ENCODE peak calls at places on chromosome 6, in four cellular contexts. One of them, this sample, is unnamed.
A peak's percentile ranks its signal among the peaks of the same experiment; 100 is the strongest.

GRCh38 chr6:79468116-79468515 is 69.1 kb downstream of the LCA5 start:
- DNase-seq in mesothelial cell of epicardium: no peak
- DNase-seq in omental fat pad: no peak
- DNase-seq in mucosa of descending colon: no peak
- DNase-seq in this sample: no peak

GRCh38 chr6:136149311-136149710 is 100.8 kb downstream of the MTFR2 start:
- DNase-seq in omental fat pad: no peak
- DNase-seq in mucosa of descending colon: no peak
- DNase-seq in mesothelial cell of epicardium: no peak
- DNase-seq in this sample: no peak

GRCh38 chr6:148747493-148748160 is 797 bp downstream of the UST start:
- DNase-seq in mucosa of descending colon: peak; percentile 58
- DNase-seq in mesothelial cell of epicardium: peak; percentile 36
- DNase-seq in omental fat pad: no peak
- DNase-seq in this sample: no peak

GRCh38 chr6:116514103-116514502 is 2.7 kb downstream of the CALHM5 start:
- DNase-seq in omental fat pad: no peak
- DNase-seq in mesothelial cell of epicardium: no peak
- DNase-seq in mucosa of descending colon: no peak
- DNase-seq in this sample: no peak

GRCh38 chr6:37283786-37284185 is 25.8 kb upstream of the TMEM217 start:
- DNase-seq in mesothelial cell of epicardium: no peak
- DNase-seq in mucosa of descending colon: peak; percentile 11
- DNase-seq in omental fat pad: no peak
- DNase-seq in this sample: no peak

GRCh38 chr6:81553246-81553645 is 199.2 kb downstream of the TENT5A start:
- DNase-seq in omental fat pad: no peak
- DNase-seq in mesothelial cell of epicardium: no peak
- DNase-seq in mucosa of descending colon: no peak
- DNase-seq in this sample: no peak

GRCh38 chr6:150625927-150626326 is 26.2 kb downstream of the PLEKHG1 start:
- DNase-seq in mesothelial cell of epicardium: no peak
- DNase-seq in mucosa of descending colon: no peak
- DNase-seq in omental fat pad: no peak
- DNase-seq in this sample: no peak

GRCh38 chr6:20575691-20576451 is 41.6 kb downstream of the CDKAL1 start:
- DNase-seq in mucosa of descending colon: no peak
- DNase-seq in mesothelial cell of epicardium: no peak
- DNase-seq in omental fat pad: no peak
- DNase-seq in this sample: no peak

GRCh38 chr6:26330835-26331808 is 33.9 kb upstream of the BTN3A2 start:
- DNase-seq in mucosa of descending colon: no peak
- DNase-seq in mesothelial cell of epicardium: no peak
- DNase-seq in omental fat pad: no peak
- DNase-seq in this sample: no peak

GRCh38 chr6:158057213-158057987 is 75.7 kb downstream of the SYNJ2 start:
- DNase-seq in omental fat pad: no peak
- DNase-seq in mesothelial cell of epicardium: no peak
- DNase-seq in mucosa of descending colon: no peak
- DNase-seq in this sample: no peak

GRCh38 chr6:170243791-170244291 is 47.0 kb downstream of the DLL1 start:
- DNase-seq in mesothelial cell of epicardium: no peak
- DNase-seq in omental fat pad: no peak
- DNase-seq in mucosa of descending colon: peak; percentile 21
- DNase-seq in this sample: peak; percentile 71

GRCh38 chr6:89679215-89680120 is 40.9 kb upstream of the LYRM2 start:
- DNase-seq in mesothelial cell of epicardium: no peak
- DNase-seq in mucosa of descending colon: no peak
- DNase-seq in omental fat pad: no peak
- DNase-seq in this sample: no peak

GRCh38 chr6:25889877-25890853 is 16.1 kb upstream of the SLC17A3 start:
- DNase-seq in omental fat pad: no peak
- DNase-seq in mesothelial cell of epicardium: no peak
- DNase-seq in mucosa of descending colon: peak; percentile 66
- DNase-seq in this sample: no peak

GRCh38 chr6:41732601-41733348 is 2.6 kb downstream of the TFEB start:
- DNase-seq in mucosa of descending colon: no peak
- DNase-seq in mesothelial cell of epicardium: no peak
- DNase-seq in omental fat pad: no peak
- DNase-seq in this sample: no peak

GRCh38 chr6:157021267-157022021 is 244.3 kb downstream of the ARID1B start:
- DNase-seq in mucosa of descending colon: peak; percentile 93
- DNase-seq in omental fat pad: peak; percentile 79
- DNase-seq in mesothelial cell of epicardium: peak; percentile 76
- DNase-seq in this sample: peak; percentile 38

GRCh38 chr6:88380083-88380482 is 213.9 kb upstream of the CNR1 start:
- DNase-seq in mucosa of descending colon: no peak
- DNase-seq in omental fat pad: peak; percentile 28
- DNase-seq in mesothelial cell of epicardium: no peak
- DNase-seq in this sample: no peak

GRCh38 chr6:109008537-109008950 is 86.1 kb downstream of the SESN1 start:
- DNase-seq in mesothelial cell of epicardium: no peak
- DNase-seq in omental fat pad: no peak
- DNase-seq in mucosa of descending colon: no peak
- DNase-seq in this sample: no peak

GRCh38 chr6:10237284-10238043 is 177.4 kb downstream of the TFAP2A start:
- DNase-seq in mesothelial cell of epicardium: no peak
- DNase-seq in mucosa of descending colon: peak; percentile 25
- DNase-seq in omental fat pad: no peak
- DNase-seq in this sample: no peak

GRCh38 chr6:80151641-80152040 is 45.2 kb downstream of the BCKDHB start:
- DNase-seq in mucosa of descending colon: no peak
- DNase-seq in omental fat pad: no peak
- DNase-seq in mesothelial cell of epicardium: no peak
- DNase-seq in this sample: no peak

GRCh38 chr6:135540207-135540877 is 42.8 kb upstream of the AHI1 start:
- DNase-seq in mesothelial cell of epicardium: no peak
- DNase-seq in omental fat pad: no peak
- DNase-seq in mucosa of descending colon: no peak
- DNase-seq in this sample: no peak

GRCh38 chr6:52562915-52563314 is 13.9 kb downstream of the TRAM2 start:
- DNase-seq in mucosa of descending colon: no peak
- DNase-seq in mesothelial cell of epicardium: no peak
- DNase-seq in omental fat pad: no peak
- DNase-seq in this sample: no peak
- TF ChIP-seq CTCF in mucosa of descending colon: no peak
- TF ChIP-seq CTCF in mesothelial cell of epicardium: no peak
- TF ChIP-seq CTCF in omental fat pad: no peak
- TF ChIP-seq CTCF in this sample: no peak

GRCh38 chr6:124677874-124678273 is 284.4 kb upstream of the RNF217 start:
- DNase-seq in mucosa of descending colon: no peak
- DNase-seq in mesothelial cell of epicardium: no peak
- DNase-seq in omental fat pad: no peak
- DNase-seq in this sample: no peak
- TF ChIP-seq CTCF in mucosa of descending colon: no peak
- TF ChIP-seq CTCF in mesothelial cell of epicardium: no peak
- TF ChIP-seq CTCF in omental fat pad: no peak
- TF ChIP-seq CTCF in this sample: no peak

DNA sequence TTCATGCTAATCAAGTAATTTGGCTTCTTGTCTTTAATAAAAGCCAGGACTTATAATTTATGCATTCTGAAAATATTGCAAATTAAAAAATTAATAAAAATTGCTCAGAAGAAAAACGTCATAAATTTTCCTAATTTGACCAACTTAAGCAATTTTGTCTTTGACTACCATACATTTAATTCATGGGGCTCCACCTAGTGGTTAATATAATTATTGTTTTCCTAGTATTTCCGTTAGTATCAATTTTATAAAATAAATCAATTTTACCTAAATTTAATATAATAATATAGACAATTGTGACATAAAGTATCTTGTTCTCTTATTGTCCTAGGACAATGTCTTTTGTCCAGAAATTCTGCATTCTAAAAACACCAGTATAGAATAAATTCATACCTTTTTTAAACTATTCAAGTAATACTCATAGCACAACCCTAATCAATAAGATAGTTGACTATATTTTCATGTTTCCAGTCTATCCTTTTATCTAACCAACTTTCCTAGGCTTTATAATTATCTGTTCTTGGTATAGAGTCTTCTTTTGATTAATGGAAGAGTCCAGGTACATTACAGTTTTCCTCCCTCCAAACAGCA is 319.9 kb downstream of the TRDN start:
- DNase-seq in mucosa of descending colon: no peak
- DNase-seq in mesothelial cell of epicardium: no peak
- DNase-seq in omental fat pad: no peak
- DNase-seq in this sample: no peak
- TF ChIP-seq CTCF in mucosa of descending colon: no peak
- TF ChIP-seq CTCF in mesothelial cell of epicardium: peak; percentile 97
- TF ChIP-seq CTCF in omental fat pad: no peak
- TF ChIP-seq CTCF in this sample: peak; percentile 54

GRCh38 chr6:161139304-161139765 is 134.5 kb downstream of the AGPAT4 start:
- DNase-seq in mesothelial cell of epicardium: no peak
- DNase-seq in omental fat pad: no peak
- DNase-seq in mucosa of descending colon: no peak
- DNase-seq in this sample: no peak

GRCh38 chr6:161137839-161138544 is 135.9 kb downstream of the AGPAT4 start:
- DNase-seq in omental fat pad: no peak
- DNase-seq in mesothelial cell of epicardium: no peak
- DNase-seq in mucosa of descending colon: no peak
- DNase-seq in this sample: no peak

GRCh38 chr6:161137320-161137719 is 136.5 kb downstream of the AGPAT4 start:
- DNase-seq in mucosa of descending colon: no peak
- DNase-seq in mesothelial cell of epicardium: no peak
- DNase-seq in omental fat pad: no peak
- DNase-seq in this sample: no peak

GRCh38 chr6:161139766-161140553 is 133.9 kb downstream of the AGPAT4 start:
- DNase-seq in mesothelial cell of epicardium: no peak
- DNase-seq in mucosa of descending colon: peak; percentile 34
- DNase-seq in omental fat pad: no peak
- DNase-seq in this sample: no peak

GRCh38 chr6:161138545-161139303 is 135.1 kb downstream of the AGPAT4 start:
- DNase-seq in mesothelial cell of epicardium: no peak
- DNase-seq in omental fat pad: no peak
- DNase-seq in mucosa of descending colon: no peak
- DNase-seq in this sample: no peak
- TF ChIP-seq CTCF in mesothelial cell of epicardium: no peak
- TF ChIP-seq CTCF in omental fat pad: no peak
- TF ChIP-seq CTCF in mucosa of descending colon: no peak
- TF ChIP-seq CTCF in this sample: no peak

GRCh38 chr6:128277379-128277778 is 243.0 kb downstream of the PTPRK start:
- DNase-seq in mucosa of descending colon: no peak
- DNase-seq in mesothelial cell of epicardium: no peak
- DNase-seq in omental fat pad: no peak
- DNase-seq in this sample: no peak

GRCh38 chr6:128278876-128279275 is 241.5 kb downstream of the PTPRK start:
- DNase-seq in omental fat pad: no peak
- DNase-seq in mesothelial cell of epicardium: no peak
- DNase-seq in mucosa of descending colon: no peak
- DNase-seq in this sample: no peak

GRCh38 chr6:128280960-128281359 is 239.4 kb downstream of the PTPRK start:
- DNase-seq in mucosa of descending colon: no peak
- DNase-seq in mesothelial cell of epicardium: no peak
- DNase-seq in omental fat pad: no peak
- DNase-seq in this sample: no peak

GRCh38 chr6:128282956-128283355 is 237.4 kb downstream of the PTPRK start:
- DNase-seq in mesothelial cell of epicardium: no peak
- DNase-seq in mucosa of descending colon: no peak
- DNase-seq in omental fat pad: no peak
- DNase-seq in this sample: no peak

DNA sequence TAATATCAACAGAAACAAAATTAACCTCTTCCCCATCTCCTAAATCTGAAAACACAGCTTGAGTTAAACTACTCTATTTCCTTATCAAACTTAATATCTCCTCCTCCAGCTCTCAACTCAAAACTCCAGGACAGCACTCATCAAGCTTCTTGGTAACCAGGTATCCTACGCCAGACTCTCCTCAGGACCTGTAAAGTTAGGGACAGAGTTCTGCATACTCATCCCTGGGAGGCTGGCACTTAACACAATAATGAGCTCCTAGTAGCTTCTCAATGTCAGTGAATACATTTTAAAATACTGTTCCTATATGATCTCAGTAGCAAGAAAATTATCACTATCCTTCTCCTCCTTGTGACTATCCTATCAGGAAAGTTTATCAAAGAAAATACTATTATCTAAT is 240.3 kb downstream of the PTPRK start:
- DNase-seq in mesothelial cell of epicardium: no peak
- DNase-seq in mucosa of descending colon: no peak
- DNase-seq in omental fat pad: no peak
- DNase-seq in this sample: no peak
- TF ChIP-seq CTCF in mesothelial cell of epicardium: no peak
- TF ChIP-seq CTCF in mucosa of descending colon: no peak
- TF ChIP-seq CTCF in omental fat pad: no peak
- TF ChIP-seq CTCF in this sample: no peak

GRCh38 chr6:71279321-71279720 is 9.3 kb upstream of the OGFRL1 start:
- DNase-seq in mesothelial cell of epicardium: no peak
- DNase-seq in mucosa of descending colon: no peak
- DNase-seq in omental fat pad: no peak
- DNase-seq in this sample: no peak
- TF ChIP-seq CTCF in mesothelial cell of epicardium: no peak
- TF ChIP-seq CTCF in mucosa of descending colon: no peak
- TF ChIP-seq CTCF in omental fat pad: no peak
- TF ChIP-seq CTCF in this sample: no peak

DNA sequence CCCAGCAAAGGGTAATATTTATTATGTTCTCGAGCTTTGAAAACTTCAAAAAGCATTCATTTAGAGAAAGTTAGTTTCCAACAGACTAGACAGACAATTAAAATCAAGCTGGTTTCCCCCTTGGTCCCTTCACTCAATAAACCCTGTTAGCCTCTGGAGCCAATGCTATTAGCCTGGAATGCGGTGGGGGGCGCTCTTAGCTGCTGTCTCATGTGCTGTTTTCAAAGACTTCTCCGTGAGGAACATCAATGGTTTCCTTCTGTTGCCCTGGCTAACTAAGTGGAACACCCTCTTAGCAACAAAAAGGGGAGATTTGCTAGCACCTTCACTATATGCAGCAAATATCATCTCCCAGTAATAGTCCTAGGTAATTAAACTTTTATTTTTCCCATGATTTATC is 86.4 kb downstream of the LY86 start:
- DNase-seq in mesothelial cell of epicardium: no peak
- DNase-seq in mucosa of descending colon: no peak
- DNase-seq in omental fat pad: no peak
- DNase-seq in this sample: no peak
- TF ChIP-seq CTCF in mesothelial cell of epicardium: no peak
- TF ChIP-seq CTCF in mucosa of descending colon: no peak
- TF ChIP-seq CTCF in omental fat pad: no peak
- TF ChIP-seq CTCF in this sample: no peak

DNA sequence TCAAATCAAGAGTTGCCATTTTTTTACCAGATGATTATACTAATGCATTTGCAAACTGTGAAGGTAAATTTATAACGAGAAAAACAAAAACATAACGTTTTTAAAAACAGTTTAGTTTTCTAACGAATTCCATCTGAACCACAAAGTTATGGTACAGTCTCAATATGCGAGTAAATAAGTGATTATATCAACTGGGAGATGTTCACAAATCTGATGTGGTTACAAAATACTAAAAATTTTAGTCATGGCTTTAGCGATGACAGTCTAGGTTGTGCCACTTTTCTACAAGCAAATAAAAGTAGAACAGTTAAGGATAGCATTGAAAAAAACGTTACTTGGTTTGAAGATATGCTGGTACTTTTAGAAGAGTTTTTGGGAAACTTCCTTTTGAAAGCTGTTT is 186.8 kb downstream of the FUT9 start:
- DNase-seq in mucosa of descending colon: no peak
- DNase-seq in omental fat pad: no peak
- DNase-seq in mesothelial cell of epicardium: no peak
- DNase-seq in this sample: no peak
- TF ChIP-seq CTCF in mucosa of descending colon: no peak
- TF ChIP-seq CTCF in omental fat pad: no peak
- TF ChIP-seq CTCF in mesothelial cell of epicardium: no peak
- TF ChIP-seq CTCF in this sample: no peak